ENCODE peak calls at places on chromosomes 4 and X, in seven cellular contexts. One of them, this sample, is unnamed.

GRCh38 chr4:52001616-52002015 is 18.5 kb downstream of the LRRC66 start:
- DNase-seq in SK-N-SH: no peak
- DNase-seq in HepG2: no peak
- DNase-seq in HCT116: no peak
- DNase-seq in K562: no peak
- DNase-seq in H1: no peak
- DNase-seq in GM12878: no peak
- DNase-seq in this sample: no peak

GRCh38 chrX:136647969-136648368 is at the start of gene CD40LG:
- DNase-seq in SK-N-SH: no peak
- DNase-seq in GM12878: no peak
- DNase-seq in K562: no peak
- DNase-seq in HCT116: no peak
- DNase-seq in HepG2: no peak
- DNase-seq in H1: no peak
- DNase-seq in this sample: no peak

GRCh38 chr4:666436-666810 is 7.7 kb downstream of the ATP5ME start:
- DNase-seq in SK-N-SH: no peak
- DNase-seq in K562: no peak
- DNase-seq in GM12878: no peak
- DNase-seq in HCT116: no peak
- DNase-seq in H1: no peak
- DNase-seq in HepG2: no peak
- DNase-seq in this sample: no peak

GRCh38 chr4:76459291-76459723 is 24.3 kb downstream of the SHROOM3 start:
- DNase-seq in H1: no peak
- DNase-seq in GM12878: no peak
- DNase-seq in SK-N-SH: no peak
- DNase-seq in HCT116: peak; percentile 81
- DNase-seq in K562: peak; percentile 12
- DNase-seq in HepG2: no peak
- DNase-seq in this sample: no peak

GRCh38 chr4:125664091-125664767 is 349.5 kb downstream of the FAT4 start:
- DNase-seq in HCT116: no peak
- DNase-seq in SK-N-SH: no peak
- DNase-seq in GM12878: no peak
- DNase-seq in HepG2: no peak
- DNase-seq in H1: no peak
- DNase-seq in K562: no peak
- DNase-seq in this sample: no peak

GRCh38 chrX:148517191-148517590 is 16.8 kb downstream of the AFF2 start:
- DNase-seq in HepG2: no peak
- DNase-seq in HCT116: no peak
- DNase-seq in SK-N-SH: no peak
- DNase-seq in GM12878: no peak
- DNase-seq in H1: no peak
- DNase-seq in K562: no peak
- DNase-seq in this sample: no peak

GRCh38 chrX:22136711-22137110 is 104.6 kb downstream of the PHEX start:
- DNase-seq in H1: no peak
- DNase-seq in SK-N-SH: no peak
- DNase-seq in HCT116: no peak
- DNase-seq in K562: no peak
- DNase-seq in GM12878: no peak
- DNase-seq in HepG2: no peak
- DNase-seq in this sample: no peak

GRCh38 chr4:79445371-79445781 is 37.3 kb upstream of the GK2 start:
- DNase-seq in K562: no peak
- DNase-seq in HCT116: no peak
- DNase-seq in H1: no peak
- DNase-seq in HepG2: no peak
- DNase-seq in GM12878: no peak
- DNase-seq in SK-N-SH: no peak
- DNase-seq in this sample: no peak

GRCh38 chr4:117157360-117157759 is 72.0 kb upstream of the TRAM1L1 start:
- DNase-seq in HCT116: no peak
- DNase-seq in HepG2: no peak
- DNase-seq in H1: no peak
- DNase-seq in SK-N-SH: no peak
- DNase-seq in K562: no peak
- DNase-seq in GM12878: no peak
- DNase-seq in this sample: no peak

GRCh38 chr4:163382178-163382869 is 38.6 kb downstream of the NPY5R start:
- DNase-seq in H1: no peak
- DNase-seq in SK-N-SH: no peak
- DNase-seq in K562: no peak
- DNase-seq in GM12878: no peak
- DNase-seq in HCT116: no peak
- DNase-seq in HepG2: no peak
- DNase-seq in this sample: no peak

GRCh38 chrX:65591206-65591605 is 56.6 kb upstream of the LAS1L start:
- DNase-seq in HCT116: no peak
- DNase-seq in HepG2: no peak
- DNase-seq in H1: no peak
- DNase-seq in SK-N-SH: no peak
- DNase-seq in K562: no peak
- DNase-seq in GM12878: no peak
- DNase-seq in this sample: no peak

GRCh38 chr4:48244665-48245064 is 25.0 kb downstream of the TEC start:
- DNase-seq in HCT116: no peak
- DNase-seq in K562: no peak
- DNase-seq in H1: no peak
- DNase-seq in HepG2: no peak
- DNase-seq in SK-N-SH: no peak
- DNase-seq in GM12878: no peak
- DNase-seq in this sample: no peak

DNA sequence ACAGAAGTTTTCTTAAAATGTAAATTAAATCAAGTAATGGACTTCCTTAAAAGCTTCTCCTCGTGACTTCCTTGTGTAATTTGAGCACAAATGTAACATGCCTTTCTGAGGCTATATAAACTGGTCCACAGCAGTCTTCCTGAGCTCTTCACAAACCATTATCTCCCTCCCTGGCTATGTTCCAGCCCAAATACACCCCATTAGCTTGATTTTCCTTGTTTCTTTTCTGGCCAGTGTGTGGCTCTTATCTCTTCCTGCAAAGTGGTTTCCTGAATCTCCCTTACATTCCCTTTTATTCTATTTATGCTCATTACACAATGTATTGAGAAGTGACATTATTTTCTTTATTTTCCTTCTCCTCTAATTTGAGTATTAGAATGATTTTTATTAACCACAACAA is 1085.3 kb upstream of the PCDH10 start:
- DNase-seq in K562: no peak
- DNase-seq in HCT116: no peak
- DNase-seq in SK-N-SH: peak; percentile 5
- DNase-seq in HepG2: no peak
- DNase-seq in GM12878: no peak
- DNase-seq in H1: no peak
- DNase-seq in this sample: no peak
- TF ChIP-seq JUND in K562: no peak
- TF ChIP-seq JUND in HCT116: no peak
- TF ChIP-seq JUND in SK-N-SH: no peak
- TF ChIP-seq JUND in HepG2: no peak
- TF ChIP-seq JUND in GM12878: no peak
- TF ChIP-seq JUND in H1: no peak
- TF ChIP-seq JUND in this sample: no peak

GRCh38 chrX:97538745-97539144 is 655.0 kb downstream of the RPA4 start:
- DNase-seq in SK-N-SH: no peak
- DNase-seq in HCT116: no peak
- DNase-seq in H1: no peak
- DNase-seq in GM12878: no peak
- DNase-seq in K562: no peak
- DNase-seq in HepG2: no peak
- DNase-seq in this sample: no peak

DNA sequence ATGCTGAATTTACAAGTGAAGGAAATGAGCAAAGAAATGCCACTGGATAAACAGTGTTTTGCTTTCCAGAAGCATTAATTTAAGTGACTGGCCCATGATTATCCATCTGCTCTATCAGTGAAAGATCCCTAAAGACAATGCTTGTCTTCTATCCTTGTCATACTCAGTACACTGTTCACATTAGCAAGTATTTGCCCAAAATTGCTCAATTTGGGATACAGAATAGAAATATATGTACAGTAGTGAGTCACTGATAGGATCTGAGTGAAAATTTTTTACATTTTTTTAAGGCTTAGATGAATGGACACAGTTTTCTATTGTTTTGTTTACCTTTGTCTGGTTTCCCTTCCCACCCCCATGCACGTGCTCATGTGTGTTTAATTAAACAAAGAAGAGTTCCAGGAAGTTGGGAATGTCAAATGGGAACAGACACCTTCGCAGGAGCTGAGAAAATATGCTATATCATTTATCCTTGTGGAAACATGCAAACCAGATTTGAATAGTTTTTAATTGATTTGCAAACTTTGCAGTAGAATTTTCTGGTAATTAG is 656.3 kb downstream of the RPA4 start:
- DNase-seq in H1: no peak
- DNase-seq in HCT116: no peak
- DNase-seq in SK-N-SH: no peak
- DNase-seq in HepG2: peak; percentile 78
- DNase-seq in K562: no peak
- DNase-seq in GM12878: no peak
- DNase-seq in this sample: no peak
- TF ChIP-seq JUND in H1: no peak
- TF ChIP-seq JUND in HCT116: no peak
- TF ChIP-seq JUND in SK-N-SH: no peak
- TF ChIP-seq JUND in HepG2: no peak
- TF ChIP-seq JUND in K562: no peak
- TF ChIP-seq JUND in GM12878: no peak
- TF ChIP-seq JUND in this sample: no peak

GRCh38 chrX:31931225-31931624 is 859.4 kb upstream of the FTHL17 start:
- DNase-seq in H1: no peak
- DNase-seq in HCT116: no peak
- DNase-seq in HepG2: no peak
- DNase-seq in K562: no peak
- DNase-seq in SK-N-SH: no peak
- DNase-seq in GM12878: no peak
- DNase-seq in this sample: no peak
- TF ChIP-seq JUND in H1: no peak
- TF ChIP-seq JUND in HCT116: no peak
- TF ChIP-seq JUND in HepG2: no peak
- TF ChIP-seq JUND in K562: no peak
- TF ChIP-seq JUND in SK-N-SH: no peak
- TF ChIP-seq JUND in GM12878: no peak
- TF ChIP-seq JUND in this sample: no peak

GRCh38 chr4:89248879-89249281 is 58.7 kb downstream of the GPRIN3 start:
- DNase-seq in HCT116: no peak
- DNase-seq in H1: no peak
- DNase-seq in HepG2: no peak
- DNase-seq in GM12878: no peak
- DNase-seq in K562: no peak
- DNase-seq in SK-N-SH: no peak
- DNase-seq in this sample: peak; percentile 2

GRCh38 chr4:89249716-89250361 is 57.8 kb downstream of the GPRIN3 start:
- DNase-seq in HepG2: no peak
- DNase-seq in K562: no peak
- DNase-seq in H1: no peak
- DNase-seq in HCT116: no peak
- DNase-seq in SK-N-SH: no peak
- DNase-seq in GM12878: no peak
- DNase-seq in this sample: no peak

GRCh38 chr4:89251396-89251795 is 56.2 kb downstream of the GPRIN3 start:
- DNase-seq in HCT116: no peak
- DNase-seq in GM12878: no peak
- DNase-seq in H1: no peak
- DNase-seq in SK-N-SH: no peak
- DNase-seq in HepG2: no peak
- DNase-seq in K562: no peak
- DNase-seq in this sample: no peak

GRCh38 chr4:89247951-89248350 is 59.6 kb downstream of the GPRIN3 start:
- DNase-seq in HepG2: no peak
- DNase-seq in HCT116: no peak
- DNase-seq in K562: no peak
- DNase-seq in GM12878: no peak
- DNase-seq in SK-N-SH: no peak
- DNase-seq in H1: no peak
- DNase-seq in this sample: no peak

GRCh38 chr4:89249313-89249712 is 58.3 kb downstream of the GPRIN3 start:
- DNase-seq in HCT116: no peak
- DNase-seq in SK-N-SH: no peak
- DNase-seq in K562: no peak
- DNase-seq in H1: no peak
- DNase-seq in HepG2: no peak
- DNase-seq in GM12878: no peak
- DNase-seq in this sample: no peak
- TF ChIP-seq JUND in HCT116: no peak
- TF ChIP-seq JUND in SK-N-SH: no peak
- TF ChIP-seq JUND in K562: no peak
- TF ChIP-seq JUND in H1: no peak
- TF ChIP-seq JUND in HepG2: no peak
- TF ChIP-seq JUND in GM12878: no peak
- TF ChIP-seq JUND in this sample: no peak

DNA sequence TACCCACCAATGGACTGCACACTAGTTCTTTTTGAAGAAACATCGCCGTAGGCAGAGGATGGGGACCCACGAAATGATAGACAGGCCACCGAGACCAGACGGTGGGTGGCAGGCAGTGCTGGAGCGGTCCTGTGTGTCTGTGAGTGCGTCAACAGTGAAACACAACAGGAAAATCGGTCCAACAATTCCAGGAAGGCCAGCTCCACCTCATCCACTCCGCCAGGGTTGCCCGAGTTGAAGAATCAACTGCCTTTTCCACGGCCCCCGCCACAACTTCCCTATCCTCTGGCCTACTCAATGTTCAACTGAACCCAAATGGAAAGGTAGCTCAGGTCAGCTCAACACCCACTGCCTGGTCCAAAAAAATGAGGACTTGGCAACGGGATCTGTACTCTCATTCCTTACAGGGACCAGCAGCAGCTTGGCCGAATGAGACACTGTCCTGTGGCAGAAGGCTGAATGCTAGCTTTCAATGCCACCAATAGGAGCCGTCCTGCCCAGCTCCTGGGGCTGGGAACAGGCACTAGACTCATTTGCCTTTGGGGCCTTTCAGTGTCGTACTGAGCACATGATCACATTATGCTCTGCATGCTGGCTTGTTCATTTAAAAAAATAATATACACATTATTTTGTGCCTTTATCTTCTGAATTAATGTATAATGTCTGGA is 43.5 kb downstream of the MID1 start:
- DNase-seq in HepG2: no peak
- DNase-seq in HCT116: no peak
- DNase-seq in GM12878: no peak
- DNase-seq in H1: no peak
- DNase-seq in K562: no peak
- DNase-seq in SK-N-SH: no peak
- DNase-seq in this sample: no peak
- TF ChIP-seq JUND in HepG2: no peak
- TF ChIP-seq JUND in HCT116: no peak
- TF ChIP-seq JUND in GM12878: no peak
- TF ChIP-seq JUND in H1: no peak
- TF ChIP-seq JUND in K562: no peak
- TF ChIP-seq JUND in SK-N-SH: no peak
- TF ChIP-seq JUND in this sample: no peak

This sample was measured in T47D.